ENCODE peak calls at places on chromosomes 1 and 21, in four cellular contexts. U, D, X and S are unnamed samples.

GRCh38 chr1:176754663-176755062 is 291.7 kb downstream of the PAPPA2 start:
- DNase-seq in U (no peak), D (no peak), X (no peak), S (no peak)

GRCh38 chr1:9449106-9449627 is 90.1 kb upstream of the SLC25A33 start:
- DNase-seq in U (no peak), D (no peak), X (peak), S (peak)

GRCh38 chr1:26537951-26538352 is 8.4 kb downstream of the RPS6KA1 start:
- DNase-seq in U (no peak), D (no peak), X (peak), S (peak)

GRCh38 chr1:119084651-119085262 is 55.7 kb downstream of the WARS2 start:
- DNase-seq in U (no peak), D (no peak), X (no peak), S (no peak)

GRCh38 chr1:59199734-59200376 is 97.0 kb upstream of the FGGY start:
- DNase-seq in U (no peak), D (no peak), X (no peak), S (no peak)

GRCh38 chr1:212959266-212960220 is 9.2 kb downstream of the VASH2 start:
- DNase-seq in U (no peak), D (no peak), X (no peak), S (no peak)

GRCh38 chr1:178908358-178908757 is 37.5 kb upstream of the ANGPTL1 start:
- DNase-seq in U (peak), D (no peak), X (peak), S (peak)

GRCh38 chr1:221741364-221741970 is 422 bp downstream of the DUSP10 start:
- DNase-seq in U (no peak), D (peak), X (no peak), S (peak)

GRCh38 chr1:54703471-54703870 is 12.2 kb upstream of the TTC4 start:
- DNase-seq in U (no peak), D (no peak), X (no peak), S (no peak)

GRCh38 chr1:85583355-85584263 is 3.0 kb downstream of the CCN1 start:
- DNase-seq in U (no peak), D (no peak), X (no peak), S (no peak)

GRCh38 chr21:16570856-16571255 is 841.1 kb downstream of the USP25 start:
- DNase-seq in U (no peak), D (no peak), X (peak), S (peak)

GRCh38 chr1:116571215-116571919 is 541 bp upstream of the CD58 start:
- DNase-seq in U (no peak), D (no peak), X (no peak), S (no peak)

GRCh38 chr1:163163861-163164582 is 38.7 kb downstream of the RGS5 start:
- DNase-seq in U (no peak), D (no peak), X (peak), S (peak)

GRCh38 chr1:28239004-28239403 is 3.1 kb downstream of the ATP5IF1 start:
- DNase-seq in U (no peak), D (no peak), X (no peak), S (no peak)